ENCODE peak calls at places on chromosomes 6 and 20, in four cellular contexts. A is midbrain, V is NCI-H1417, T is fibroblast of mammary gland. N is an unnamed sample.

GRCh38 chr6:75830959-75831885 is 82.2 kb downstream of the MYO6 start:
- DNase-seq in T (peak), A (no peak), V (no peak), N (no peak)

GRCh38 chr6:147382945-147383554 is 125.4 kb upstream of the SAMD5 start:
- DNase-seq in A (peak), T (peak), V (peak), N (peak)

GRCh38 chr6:19159087-19159486 is 678.1 kb upstream of the ID4 start:
- DNase-seq in A (no peak), V (no peak), T (peak), N (no peak)

GRCh38 chr20:3712279-3712873 is at the start of gene SIGLEC1:
- DNase-seq in T (no peak), V (no peak), A (peak), N (no peak)

GRCh38 chr6:56297022-56297995 is 49.9 kb upstream of the COL21A1 start:
- DNase-seq in T (no peak), V (no peak), A (no peak), N (no peak)

GRCh38 chr6:11094411-11094851 is 797 bp downstream of the SMIM13 start:
- DNase-seq in T (peak), V (peak), A (peak), N (peak)

GRCh38 chr6:152748843-152749242 is 1.8 kb upstream of the VIP start:
- DNase-seq in T (peak), V (peak), A (peak), N (no peak)

GRCh38 chr6:73704260-73704659 is 8.3 kb downstream of the CD109 start:
- DNase-seq in T (peak), V (no peak), A (no peak), N (no peak)

GRCh38 chr6:157075549-157076426 is 247.5 kb downstream of the TMEM242 start:
- DNase-seq in A (no peak), V (no peak), T (peak), N (no peak)

GRCh38 chr6:14478396-14479225 is 361.0 kb downstream of the CD83 start:
- DNase-seq in T (no peak), V (no peak), A (no peak), N (no peak)

GRCh38 chr6:108684809-108685329 is 124.2 kb downstream of the FOXO3 start:
- DNase-seq in T (peak), A (no peak), V (peak), N (no peak)

GRCh38 chr20:36629719-36630340 is 16.2 kb downstream of the SLA2 start:
- DNase-seq in T (no peak), V (no peak), A (no peak), N (no peak)

GRCh38 chr6:165611294-165611693 is 51.7 kb downstream of the PDE10A start:
- DNase-seq in T (no peak), V (no peak), A (peak), N (no peak)

GRCh38 chr20:25622450-25623224 is 1.2 kb downstream of the NANP start:
- DNase-seq in A (no peak), V (no peak), T (peak), N (no peak)

N was measured in NCI-H146.